ENCODE peak calls at places on chromosomes 5 and 9, in four cellular contexts. C is neural progenitor cell, S is IMR-90, J is HCT116. T is an unnamed sample.

GRCh38 chr5:157182143-157182757 is 1.6 kb downstream of the ITK start:
- DNase-seq in C (no peak), J (no peak), S (no peak), T (no peak)

GRCh38 chr5:40995816-40996586 is 75.1 kb downstream of the MROH2B start:
- DNase-seq in C (no peak), J (no peak), S (no peak), T (no peak)

GRCh38 chr9:22037954-22038690 is 29.0 kb upstream of the CDKN2B start:
- DNase-seq in C (no peak), S (peak), J (peak), T (peak)

GRCh38 chr5:64952961-64953360 is 184.2 kb downstream of the CWC27 start:
- DNase-seq in J (no peak), S (no peak), C (no peak), T (no peak)

GRCh38 chr5:157166494-157167218 is 592 bp upstream of the GARIN3 start:
- DNase-seq in C (no peak), S (no peak), J (no peak), T (no peak)

GRCh38 chr5:1736889-1737711 is 62.5 kb downstream of the MRPL36 start:
- DNase-seq in S (no peak), J (no peak), C (no peak), T (no peak)

GRCh38 chr9:5263568-5264218 is 32.5 kb downstream of the INSL4 start:
- DNase-seq in S (no peak), C (peak), J (peak), T (peak)

GRCh38 chr5:10635257-10635860 is 71.5 kb downstream of the ANKRD33B start:
- DNase-seq in S (peak), C (no peak), J (peak), T (peak)

GRCh38 chr5:42680035-42680434 is 76.6 kb upstream of the CCDC152 start:
- DNase-seq in C (no peak), J (no peak), S (no peak), T (peak)

GRCh38 chr5:122392844-122393243 is 80.8 kb downstream of the SNCAIP start:
- DNase-seq in C (no peak), J (no peak), S (peak), T (peak)

GRCh38 chr9:87529666-87530065 is 32.0 kb downstream of the DAPK1 start:
- DNase-seq in S (no peak), C (no peak), J (no peak), T (no peak)

GRCh38 chr9:130461218-130461630 is 16.5 kb downstream of the ASS1 start:
- DNase-seq in C (peak), J (no peak), S (peak), T (peak)

GRCh38 chr5:128574041-128574440 is 36.0 kb upstream of the FBN2 start:
- DNase-seq in C (no peak), S (peak), J (no peak), T (peak)

GRCh38 chr9:112836394-112836793 is 54.3 kb downstream of the SLC46A2 start:
- DNase-seq in S (no peak), J (no peak), C (no peak), T (no peak)

GRCh38 chr5:60700347-60700815 is 415 bp upstream of the DEPDC1B start:
- DNase-seq in J (no peak), S (no peak), C (no peak), T (peak)

GRCh38 chr5:140145818-140146522 is 20.2 kb downstream of the IGIP start:
- DNase-seq in S (peak), C (peak), J (no peak), T (peak)

GRCh38 chr5:14727428-14727865 is 62.9 kb downstream of the OTULIN start:
- DNase-seq in C (peak), J (peak), S (peak), T (peak)

GRCh38 chr9:137167752-137168574 is 1.9 kb downstream of the LRRC26 start:
- DNase-seq in S (no peak), J (no peak), C (peak), T (peak)

GRCh38 chr5:150508828-150509227 is 897 bp downstream of the NDST1 start:
- DNase-seq in S (no peak), C (no peak), J (no peak), T (no peak)

GRCh38 chr9:86700601-86701000 is 246.7 kb downstream of the GAS1 start:
- DNase-seq in J (no peak), S (peak), C (no peak), T (peak)

GRCh38 chr5:77645158-77645994 is 6.9 kb upstream of the OTP start:
- DNase-seq in C (peak), J (peak), S (no peak), T (no peak)

GRCh38 chr5:156322666-156323065 is 4.3 kb upstream of the SGCD start:
- DNase-seq in C (no peak), J (no peak), S (no peak), T (no peak)

DNA sequence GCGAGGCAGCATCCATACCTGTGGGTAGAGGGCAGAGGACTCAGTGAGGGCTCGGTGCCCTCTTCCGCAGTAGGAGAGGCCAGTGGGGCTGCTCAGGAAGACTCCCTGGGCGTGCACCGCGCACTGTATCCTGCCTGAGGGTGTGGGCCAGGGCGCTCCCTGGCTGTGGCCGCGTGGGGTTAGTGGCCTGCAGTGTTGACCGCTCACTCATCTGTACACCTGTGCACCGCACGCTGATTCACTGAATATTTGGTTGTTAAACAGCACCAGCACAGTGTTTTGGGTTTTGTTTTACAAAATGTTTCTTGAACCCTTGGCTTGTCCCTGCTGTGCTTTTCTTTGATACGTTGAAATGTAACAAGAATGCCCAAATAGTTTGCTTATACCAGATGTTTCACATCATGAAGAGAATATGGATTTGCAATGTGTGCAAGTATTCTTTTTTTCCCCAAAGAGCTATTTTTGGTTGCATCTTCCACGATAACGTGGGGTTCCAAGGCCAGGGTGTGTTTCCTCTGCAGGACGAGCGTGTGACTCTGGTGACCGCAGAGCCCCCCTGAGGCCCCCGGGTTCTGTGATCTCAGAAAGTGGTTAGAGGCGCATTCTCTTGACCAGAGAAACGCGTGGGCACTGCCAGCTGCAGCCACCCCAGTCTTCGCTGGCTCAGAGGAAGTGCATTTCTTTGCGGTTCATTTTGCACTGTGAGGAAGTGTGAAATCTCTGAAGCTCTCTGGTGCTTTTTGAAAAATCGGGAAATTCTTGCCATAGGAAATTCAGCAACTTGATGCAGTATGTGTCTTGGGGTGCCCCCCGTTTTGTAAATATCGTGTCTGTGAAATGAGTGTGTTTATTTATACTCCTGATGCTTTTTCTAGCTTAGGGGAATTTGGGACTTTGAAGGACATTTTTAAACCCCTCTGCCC is 46.9 kb downstream of the AHRR start:
- DNase-seq in C (no peak), S (peak), J (no peak), T (peak)
- H3K9ac ChIP-seq in C (no peak), S (peak), J (no peak), T (peak)

GRCh38 chr5:72234898-72235297 is 85.1 kb downstream of the MRPS27 start:
- DNase-seq in C (no peak), S (no peak), J (peak), T (no peak)

GRCh38 chr5:72232838-72233237 is 87.2 kb downstream of the MRPS27 start:
- DNase-seq in J (no peak), S (no peak), C (no peak), T (no peak)

GRCh38 chr5:72233835-72234234 is 86.2 kb downstream of the MRPS27 start:
- DNase-seq in J (no peak), C (no peak), S (no peak), T (no peak)

GRCh38 chr5:72234265-72234700 is 85.8 kb downstream of the MRPS27 start:
- DNase-seq in J (no peak), C (no peak), S (peak), T (peak)

GRCh38 chr5:72231989-72232703 is 87.9 kb downstream of the MRPS27 start:
- DNase-seq in S (no peak), C (no peak), J (no peak), T (no peak)
- H3K27ac ChIP-seq in S (no peak), C (no peak), J (peak), T (no peak)

GRCh38 chr5:93305984-93306383 is 275.0 kb downstream of the NR2F1-AS1 start:
- DNase-seq in S (no peak), J (no peak), C (peak), T (no peak)

GRCh38 chr5:93304851-93305250 is 276.2 kb downstream of the NR2F1-AS1 start:
- DNase-seq in J (no peak), S (no peak), C (no peak), T (no peak)

GRCh38 chr5:93303291-93303691 is 277.7 kb downstream of the NR2F1-AS1 start:
- DNase-seq in J (no peak), C (no peak), S (no peak), T (no peak)

GRCh38 chr5:93302711-93303110 is 278.3 kb downstream of the NR2F1-AS1 start:
- DNase-seq in J (no peak), S (no peak), C (no peak), T (peak)

DNA sequence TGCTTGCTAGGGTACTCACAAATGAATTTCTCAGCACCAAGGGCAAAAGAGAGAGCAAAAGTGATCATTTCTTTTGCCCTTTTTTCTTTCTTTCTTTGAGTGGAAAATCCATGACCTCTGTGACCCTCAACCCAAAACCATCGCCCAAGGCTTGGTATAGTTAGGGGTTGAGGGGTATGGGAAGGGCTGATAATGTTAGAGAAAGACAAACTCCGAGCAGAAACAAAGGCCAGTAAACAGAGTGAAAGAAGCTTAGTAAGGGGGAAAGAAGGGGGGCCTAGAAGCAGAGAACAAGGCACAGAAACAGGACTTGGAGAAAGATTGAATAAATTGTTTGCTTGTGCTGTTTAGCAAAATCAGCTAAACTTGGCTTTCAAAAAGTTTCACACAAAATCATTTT is 276.6 kb downstream of the NR2F1-AS1 start:
- DNase-seq in C (peak), J (no peak), S (no peak), T (no peak)
- H2AFZ ChIP-seq in C (no peak), J (no peak), S (no peak), T (no peak)

DNA sequence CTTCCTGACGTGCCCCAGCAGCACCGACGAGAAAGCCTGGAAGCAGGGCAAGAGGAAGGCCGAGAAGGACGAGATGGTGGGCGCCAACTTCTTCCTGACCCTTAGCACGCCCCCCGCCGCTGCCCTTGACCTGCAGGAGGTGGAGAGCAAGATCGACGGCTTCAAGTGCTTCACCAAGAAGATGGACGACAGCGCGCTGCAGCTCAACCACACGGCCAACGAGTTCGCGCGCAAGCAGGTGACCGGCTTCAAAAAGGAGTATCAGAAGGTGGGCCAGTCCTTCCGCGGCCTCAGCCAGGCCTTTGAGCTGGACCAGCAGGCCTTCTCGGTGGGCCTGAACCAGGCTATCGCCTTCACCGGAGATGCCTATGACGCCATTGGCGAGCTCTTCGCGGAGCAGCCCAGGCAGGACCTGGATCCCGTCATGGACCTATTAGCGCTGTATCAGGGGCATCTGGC is 1.6 kb downstream of the SNX18 start:
- DNase-seq in C (no peak), S (no peak), J (no peak), T (no peak)
- H3K9ac ChIP-seq in C (no peak), S (peak), J (no peak), T (no peak)

GRCh38 chr9:88773627-88774244 is 217.5 kb upstream of the S1PR3 start:
- DNase-seq in J (no peak), C (peak), S (peak), T (peak)

GRCh38 chr9:88776717-88777497 is 214.4 kb upstream of the S1PR3 start:
- DNase-seq in S (peak), J (no peak), C (no peak), T (peak)

GRCh38 chr9:88775037-88775471 is 216.2 kb upstream of the S1PR3 start:
- DNase-seq in S (peak), J (no peak), C (no peak), T (peak)

GRCh38 chr9:88775966-88776365 is 215.3 kb upstream of the S1PR3 start:
- DNase-seq in S (no peak), J (no peak), C (no peak), T (no peak)

DNA sequence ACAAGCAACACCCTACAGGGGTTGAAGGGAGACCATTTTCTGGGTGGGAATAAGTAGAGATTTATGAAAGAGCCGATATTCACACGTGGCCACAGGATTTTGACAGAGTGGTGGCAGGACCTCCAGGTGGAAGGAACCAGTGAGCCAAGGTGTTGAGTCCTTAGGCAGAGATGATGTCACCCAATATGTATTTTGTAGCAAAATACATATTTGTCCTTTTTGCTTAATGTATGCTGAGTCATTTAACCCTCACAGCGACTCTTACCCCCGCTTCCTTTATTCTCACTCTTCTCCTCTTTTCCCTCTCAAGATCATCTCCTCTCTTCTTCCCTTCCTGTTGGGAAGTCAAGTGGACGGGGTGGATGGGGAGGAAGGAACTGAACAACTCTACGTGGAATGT is 215.7 kb upstream of the S1PR3 start:
- DNase-seq in C (no peak), J (no peak), S (peak), T (no peak)
- H3K27ac ChIP-seq in C (no peak), J (no peak), S (peak), T (peak)

GRCh38 chr5:143062379-143062778 is 292.2 kb downstream of the ARHGAP26 start:
- DNase-seq in C (no peak), J (no peak), S (no peak), T (no peak)

GRCh38 chr5:143060018-143060417 is 289.8 kb downstream of the ARHGAP26 start:
- DNase-seq in C (no peak), J (no peak), S (peak), T (peak)

GRCh38 chr5:143059355-143059754 is 289.2 kb downstream of the ARHGAP26 start:
- DNase-seq in C (no peak), J (no peak), S (no peak), T (no peak)

GRCh38 chr5:143063175-143063970 is 293.2 kb downstream of the ARHGAP26 start:
- DNase-seq in C (no peak), S (peak), J (no peak), T (peak)

DNA sequence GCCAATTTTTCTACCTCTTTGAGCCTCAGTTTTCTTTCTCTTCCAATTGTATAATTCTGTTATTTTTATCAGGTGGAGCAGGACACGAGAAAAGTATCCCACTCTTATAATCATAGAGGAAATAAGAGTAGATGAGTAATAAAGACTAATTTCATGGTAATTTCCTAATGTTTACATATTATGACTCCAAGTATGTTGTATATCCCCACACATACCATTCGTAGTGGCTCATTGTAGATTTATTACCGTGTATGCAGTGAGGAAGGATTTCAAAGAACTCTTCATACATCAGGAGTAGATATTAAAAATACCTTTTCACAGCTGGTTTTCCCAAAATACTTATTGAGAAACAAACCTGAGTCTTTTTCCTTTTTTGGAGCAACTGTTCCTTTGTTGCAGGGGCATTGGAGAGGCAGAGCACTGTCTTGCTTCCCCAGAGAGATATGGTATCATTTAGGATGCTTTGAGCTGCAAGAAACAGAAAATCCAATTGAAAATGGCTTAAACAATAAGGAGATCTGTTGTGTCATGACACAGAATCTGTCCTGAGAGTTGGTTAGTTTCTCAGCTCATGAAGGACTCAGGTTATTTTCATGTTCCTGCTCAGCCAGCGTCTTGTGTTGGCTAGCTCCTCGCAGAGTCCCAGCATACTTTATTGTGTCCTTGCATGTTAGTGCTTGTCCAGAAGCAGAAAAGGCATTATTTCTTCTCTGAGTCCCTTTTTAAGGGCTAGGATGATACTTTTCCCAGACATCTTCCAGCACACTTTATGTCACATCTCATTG is 291.2 kb downstream of the ARHGAP26 start:
- DNase-seq in J (no peak), C (no peak), S (peak), T (peak)
- H2AFZ ChIP-seq in J (no peak), C (no peak), S (no peak), T (no peak)

GRCh38 chr9:127185181-127185580 is 62.7 kb upstream of the ANGPTL2 start:
- DNase-seq in S (no peak), C (no peak), J (no peak), T (no peak)

GRCh38 chr9:127185931-127186781 is 63.7 kb upstream of the ANGPTL2 start:
- DNase-seq in J (no peak), S (peak), C (peak), T (peak)

GRCh38 chr9:127187231-127187956 is 65.0 kb upstream of the ANGPTL2 start:
- DNase-seq in J (peak), C (peak), S (peak), T (peak)

GRCh38 chr9:127188396-127188795 is 66.0 kb upstream of the ANGPTL2 start:
- DNase-seq in C (no peak), J (no peak), S (no peak), T (no peak)

GRCh38 chr9:127186799-127187198 is 64.4 kb upstream of the ANGPTL2 start:
- DNase-seq in C (no peak), S (no peak), J (no peak), T (no peak)
- H3K9ac ChIP-seq in C (no peak), S (peak), J (peak), T (peak)

GRCh38 chr5:154368041-154368800 is 77.6 kb upstream of the SAP30L start:
- DNase-seq in C (peak), J (peak), S (peak), T (peak)
- H3K27ac ChIP-seq in C (peak), J (peak), S (peak), T (peak)

GRCh38 chr9:69674112-69674511 is 1.9 kb upstream of the APBA1 start:
- DNase-seq in S (no peak), C (peak), J (peak), T (peak)

GRCh38 chr9:69671904-69672827 is at the start of gene APBA1:
- DNase-seq in J (no peak), S (peak), C (peak), T (peak)

GRCh38 chr9:69671291-69671903 is 774 bp downstream of the APBA1 start:
- DNase-seq in C (no peak), J (no peak), S (no peak), T (peak)

GRCh38 chr9:69674741-69675438 is 2.7 kb upstream of the APBA1 start:
- DNase-seq in C (no peak), J (no peak), S (peak), T (peak)

GRCh38 chr9:69672828-69673640 is 863 bp upstream of the APBA1 start:
- DNase-seq in C (peak), J (peak), S (peak), T (peak)
- H2AFZ ChIP-seq in C (peak), J (peak), S (peak), T (peak)